ENCODE peak calls at places on chromosomes 2 and 18, in six cellular contexts. H, G, P, Q, B and W are unnamed samples.

GRCh38 chr18:67047334-67047733 is 443.4 kb upstream of the CDH19 start:
- DNase-seq in H (no peak), B (no peak), G (no peak), P (no peak), Q (no peak), W (no peak)

GRCh38 chr18:79853303-79853992 is 55.7 kb downstream of the KCNG2 start:
- DNase-seq in Q (no peak), H (no peak), P (no peak), B (no peak), G (no peak), W (no peak)

GRCh38 chr2:73985318-73986084 is 791 bp downstream of the TET3 start:
- DNase-seq in P (no peak), G (peak), Q (peak), H (peak), B (peak), W (no peak)

GRCh38 chr2:189222440-189222839 is 42.9 kb upstream of the COL5A2 start:
- DNase-seq in P (no peak), H (no peak), Q (peak), B (no peak), G (peak), W (no peak)

GRCh38 chr2:41932241-41933034 is 115.4 kb upstream of the PKDCC start:
- DNase-seq in Q (peak), P (no peak), H (no peak), B (peak), G (no peak), W (no peak)

GRCh38 chr2:144261336-144261735 is 258.6 kb downstream of the ZEB2 start:
- DNase-seq in G (no peak), B (no peak), P (no peak), Q (no peak), H (no peak), W (no peak)

GRCh38 chr2:233353769-233354499 is at the start of gene DGKD:
- DNase-seq in P (peak), B (peak), H (peak), Q (peak), G (peak), W (peak)

GRCh38 chr2:67574230-67574629 is 177.1 kb downstream of the ETAA1 start:
- DNase-seq in G (no peak), H (no peak), P (no peak), B (peak), Q (peak), W (no peak)

GRCh38 chr18:4603955-4604354 is 148.8 kb upstream of the DLGAP1 start:
- DNase-seq in P (no peak), H (no peak), G (no peak), Q (no peak), B (no peak), W (no peak)

GRCh38 chr2:86037141-86037794 is 68.4 kb downstream of the POLR1A start:
- DNase-seq in B (peak), G (no peak), P (no peak), Q (peak), H (peak), W (no peak)

GRCh38 chr2:159462201-159462785 is 154.1 kb downstream of the BAZ2B start:
- DNase-seq in Q (no peak), B (no peak), P (no peak), G (no peak), H (no peak), W (no peak)

GRCh38 chr2:28341208-28341891 is 51.3 kb upstream of the FOSL2 start:
- DNase-seq in G (no peak), H (no peak), Q (no peak), P (no peak), B (no peak), W (no peak)

GRCh38 chr2:179936654-179937053 is 70.4 kb downstream of the CWC22 start:
- DNase-seq in Q (peak), G (peak), P (no peak), B (no peak), H (peak), W (peak)

GRCh38 chr2:223055836-223056235 is 3.8 kb downstream of the KCNE4 start:
- DNase-seq in G (no peak), Q (no peak), B (no peak), H (no peak), P (no peak), W (no peak)

GRCh38 chr2:188378551-188378950 is 86.9 kb downstream of the GULP1 start:
- DNase-seq in P (no peak), G (no peak), B (no peak), Q (no peak), H (no peak), W (no peak)

GRCh38 chr2:64840419-64840818 is 148.8 kb upstream of the SLC1A4 start:
- DNase-seq in H (peak), P (no peak), Q (no peak), G (no peak), B (no peak), W (no peak)

GRCh38 chr2:233990261-233990798 is 60.2 kb upstream of the SPP2 start:
- DNase-seq in H (no peak), Q (no peak), G (no peak), P (peak), B (no peak), W (no peak)

GRCh38 chr18:45775241-45775676 is 50.2 kb upstream of the SIGLEC15 start:
- DNase-seq in Q (peak), H (no peak), P (peak), G (peak), B (peak), W (peak)

GRCh38 chr2:181526014-181526413 is 68.8 kb downstream of the ITGA4 start:
- DNase-seq in B (no peak), G (no peak), P (no peak), Q (no peak), H (no peak), W (no peak)

GRCh38 chr2:120845281-120845680 is 109.6 kb downstream of the GLI2 start:
- DNase-seq in P (no peak), H (no peak), Q (no peak), G (no peak), B (no peak), W (no peak)

GRCh38 chr2:217314021-217314460 is 454.2 kb upstream of the TNP1 start:
- DNase-seq in H (peak), Q (peak), P (no peak), G (no peak), B (no peak), W (no peak)

GRCh38 chr2:85851253-85851955 is 37.4 kb downstream of the ST3GAL5 start:
- DNase-seq in Q (peak), P (no peak), G (no peak), H (no peak), B (no peak), W (no peak)

GRCh38 chr2:208033701-208034502 is 8.6 kb upstream of the PLEKHM3 start:
- DNase-seq in B (no peak), Q (no peak), P (no peak), G (peak), H (peak), W (peak)

GRCh38 chr2:41498791-41499190 is 549.0 kb upstream of the PKDCC start:
- DNase-seq in P (no peak), Q (no peak), B (no peak), H (no peak), G (no peak), W (no peak)

GRCh38 chr18:68733693-68734092 is 18.8 kb upstream of the TMX3 start:
- DNase-seq in Q (peak), P (no peak), G (no peak), B (no peak), H (no peak), W (no peak)

GRCh38 chr18:11081009-11081532 is 68.3 kb downstream of the PIEZO2 start:
- DNase-seq in Q (no peak), G (no peak), B (no peak), H (no peak), P (no peak), W (no peak)

GRCh38 chr2:195021704-195022513 is 635.1 kb upstream of the SLC39A10 start:
- DNase-seq in H (no peak), Q (peak), G (no peak), P (no peak), B (no peak), W (no peak)

GRCh38 chr2:99710720-99711612 is 221.1 kb upstream of the REV1 start:
- DNase-seq in P (no peak), G (no peak), H (no peak), Q (no peak), B (peak), W (no peak)

GRCh38 chr18:79960921-79961526 is 3.4 kb upstream of the HSBP1L1 start:
- DNase-seq in G (no peak), H (no peak), P (no peak), B (no peak), Q (no peak), W (no peak)

GRCh38 chr2:97731274-97732050 is 18.1 kb downstream of the ZAP70 start:
- DNase-seq in P (no peak), G (no peak), H (no peak), B (no peak), Q (no peak), W (no peak)

GRCh38 chr2:85430780-85431601 is 12.5 kb downstream of the SH2D6 start:
- DNase-seq in Q (no peak), P (no peak), H (no peak), B (no peak), G (no peak), W (no peak)

GRCh38 chr2:43251171-43251731 is 24.8 kb upstream of the ZFP36L2 start:
- DNase-seq in G (no peak), B (peak), Q (peak), P (no peak), H (no peak), W (no peak)

GRCh38 chr2:47078541-47079482 is 76.3 kb downstream of the STPG4 start:
- DNase-seq in P (no peak), G (no peak), Q (no peak), H (no peak), B (no peak), W (no peak)

GRCh38 chr2:231925303-231926179 is 655 bp downstream of the NPPC start:
- DNase-seq in P (peak), B (peak), Q (peak), G (peak), H (peak), W (peak)

GRCh38 chr18:11818486-11819203 is 32.6 kb upstream of the CHMP1B start:
- DNase-seq in G (no peak), B (no peak), P (no peak), H (no peak), Q (no peak), W (no peak)

GRCh38 chr18:34773378-34773777 is 63.3 kb downstream of the DTNA start:
- DNase-seq in G (no peak), H (no peak), P (no peak), Q (peak), B (no peak), W (no peak)

GRCh38 chr18:30684825-30685481 is 357.6 kb downstream of the DSC3 start:
- DNase-seq in P (no peak), Q (no peak), B (no peak), H (no peak), G (no peak), W (no peak)